ENCODE peak calls at places on chromosomes 13 and 19, in ten cellular contexts. Z, Q, R, P, M, T, U, E, B and D are unnamed samples.

GRCh38 chr19:31694761-31695160 is 345.5 kb upstream of the TSHZ3 start:
- DNase-seq in E (no peak), T (no peak), R (no peak), U (no peak), P (no peak), B (no peak), M (no peak), Q (no peak), Z (no peak), D (no peak)

GRCh38 chr19:1189419-1189818 is 15.4 kb upstream of the SBNO2 start:
- DNase-seq in E (no peak), M (no peak), R (no peak), Z (no peak), T (no peak), B (no peak), U (no peak), Q (no peak), P (no peak), D (no peak)

GRCh38 chr13:97266734-97267417 is 44.7 kb downstream of the MBNL2 start:
- DNase-seq in E (no peak), M (no peak), Z (no peak), R (peak; percentile 57), B (no peak), P (no peak), T (no peak), Q (no peak), U (no peak), D (no peak)

GRCh38 chr19:29212614-29213573 is at the start of gene UQCRFS1:
- DNase-seq in M (peak; percentile 95), B (peak; percentile 97), Z (peak; percentile 85), E (peak; percentile 94), U (peak; percentile 82), Q (peak; percentile 95), T (peak; percentile 95), R (peak; percentile 88), P (peak; percentile 90), D (peak; percentile 91)

GRCh38 chr13:43021926-43022670 is 1.3 kb upstream of the DNAJC15 start:
- DNase-seq in B (no peak), E (no peak), R (no peak), U (no peak), P (peak; percentile 50), M (no peak), Q (no peak), T (no peak), Z (no peak), D (no peak)

GRCh38 chr13:67619346-67619745 is 389.2 kb upstream of the PCDH9 start:
- DNase-seq in M (no peak), Q (no peak), R (peak; percentile 55), Z (no peak), T (no peak), U (no peak), E (no peak), P (no peak), B (no peak), D (no peak)

GRCh38 chr13:31195616-31196015 is 4.2 kb upstream of the B3GLCT start:
- DNase-seq in M (no peak), R (no peak), Z (no peak), B (no peak), Q (no peak), U (no peak), E (no peak), P (no peak), T (no peak), D (no peak)

GRCh38 chr19:18437481-18438330 is at the start of gene ISYNA1:
- DNase-seq in P (peak; percentile 71), E (peak; percentile 50), M (peak; percentile 40), Q (no peak), R (peak; percentile 42), B (peak; percentile 79), U (no peak), T (no peak), Z (no peak), D (no peak)

GRCh38 chr19:50431343-50432220 is 1.1 kb upstream of the MYBPC2 start:
- DNase-seq in U (peak; percentile 67), T (peak; percentile 83), P (peak; percentile 76), E (peak; percentile 82), M (peak; percentile 87), Z (peak; percentile 78), R (peak; percentile 59), B (peak; percentile 91), Q (peak; percentile 89), D (peak; percentile 42)

GRCh38 chr19:39873385-39873784 is 27.2 kb upstream of the FBL start:
- DNase-seq in M (no peak), E (no peak), U (no peak), Q (no peak), P (no peak), Z (no peak), R (no peak), T (no peak), B (no peak), D (no peak)

GRCh38 chr13:98691360-98691759 is 61.1 kb downstream of the SLC15A1 start:
- DNase-seq in U (no peak), P (no peak), R (no peak), Q (no peak), M (no peak), B (no peak), E (no peak), T (no peak), Z (no peak), D (no peak)
- H3K27ac ChIP-seq in U (no peak overlapping the region), P (no peak overlapping the region), R (no peak overlapping the region), Q (no peak overlapping the region), M (no peak overlapping the region), B (no peak overlapping the region), E (no peak overlapping the region), T (no peak overlapping the region), Z (no peak overlapping the region), D (no peak overlapping the region)

GRCh38 chr13:25288966-25289365 is 1.7 kb upstream of the MTMR6 start:
- DNase-seq in B (no peak), E (no peak), Z (no peak), T (no peak), U (no peak), R (no peak), M (no peak), Q (no peak), P (no peak), D (no peak)

GRCh38 chr13:25281193-25281936 is 5.9 kb downstream of the MTMR6 start:
- DNase-seq in E (no peak), Q (no peak), U (no peak), Z (no peak), R (no peak), M (no peak), T (no peak), P (no peak), B (no peak), D (no peak)

GRCh38 chr13:25281937-25282332 is 5.4 kb downstream of the MTMR6 start:
- DNase-seq in R (no peak), Q (no peak), P (no peak), U (no peak), M (no peak), T (no peak), B (no peak), E (no peak), Z (no peak), D (no peak)

GRCh38 chr13:25286969-25287961 is at the start of gene MTMR6:
- DNase-seq in T (peak; percentile 94), B (peak; percentile 95), Z (peak; percentile 86), U (peak; percentile 79), R (peak; percentile 86), E (peak; percentile 92), P (peak; percentile 90), Q (peak; percentile 96), M (peak; percentile 92), D (peak; percentile 58)

DNA sequence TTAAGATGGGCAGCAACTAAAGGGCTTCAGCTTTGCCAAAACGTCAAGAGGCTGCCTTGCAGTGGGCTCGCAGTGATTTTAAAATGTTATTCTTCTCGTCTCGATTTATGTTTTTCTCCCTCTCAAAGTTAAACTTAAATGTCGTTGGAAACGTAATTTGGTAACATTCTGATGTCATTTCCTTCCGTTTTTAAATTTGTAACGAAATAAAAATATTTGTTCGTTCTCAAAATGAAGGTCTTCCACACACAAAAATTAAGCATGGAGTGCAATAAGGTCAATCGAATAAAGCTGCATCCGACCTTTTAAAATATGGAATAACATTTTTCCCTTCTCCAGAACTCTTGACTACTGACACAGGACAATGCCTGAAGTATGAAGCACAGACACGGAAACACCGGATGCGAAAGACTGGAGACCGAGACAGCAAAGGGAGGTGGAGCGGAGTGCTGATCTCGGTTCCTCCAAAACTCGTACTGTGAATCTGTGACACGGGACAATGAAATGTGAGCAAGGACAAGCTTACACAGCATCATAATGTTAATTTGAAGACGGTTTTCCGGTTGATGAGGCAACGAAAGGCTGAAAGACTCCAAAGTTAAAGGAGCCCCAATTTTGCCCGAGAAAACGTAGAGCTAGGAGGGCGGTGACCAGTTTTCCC is 850 bp downstream of the MTMR6 start:
- DNase-seq in T (no peak), U (no peak), Q (no peak), B (peak; percentile 54), E (peak; percentile 47), M (peak; percentile 48), P (no peak), Z (peak; percentile 35), R (peak; percentile 47), D (no peak)
- H3K27ac ChIP-seq in T (peak overlapping the region; percentile 89), U (peak overlapping the region; percentile 83), Q (peak overlapping the region; percentile 91), B (no peak overlapping the region), E (peak overlapping the region; percentile 99), M (peak overlapping the region; percentile 100), P (peak overlapping the region; percentile 67), Z (peak overlapping the region; percentile 92), R (peak overlapping the region; percentile 44), D (peak overlapping the region; percentile 62)

GRCh38 chr19:35206855-35207254 is 21.7 kb downstream of the FAM187B start:
- DNase-seq in E (no peak), M (no peak), T (no peak), Z (no peak), U (no peak), Q (no peak), B (no peak), R (no peak), P (no peak), D (no peak)
- H3K27ac ChIP-seq in E (peak overlapping the region; percentile 44), M (peak overlapping the region; percentile 75), T (no peak overlapping the region), Z (no peak overlapping the region), U (no peak overlapping the region), Q (no peak overlapping the region), B (no peak overlapping the region), R (no peak overlapping the region), P (no peak overlapping the region), D (no peak overlapping the region)

GRCh38 chr13:114055766-114056165 is 76.7 kb downstream of the RASA3 start:
- DNase-seq in Q (no peak), R (no peak), Z (no peak), B (no peak), P (no peak), M (no peak), E (no peak), T (no peak), U (no peak), D (no peak)

GRCh38 chr13:114057131-114058050 is 75.0 kb downstream of the RASA3 start:
- DNase-seq in B (no peak), P (no peak), E (no peak), Z (no peak), M (no peak), T (no peak), U (no peak), R (no peak), Q (no peak), D (no peak)

GRCh38 chr13:114054830-114055439 is 77.5 kb downstream of the RASA3 start:
- DNase-seq in Q (no peak), U (no peak), Z (no peak), R (no peak), T (no peak), B (no peak), P (no peak), E (no peak), M (no peak), D (no peak)

GRCh38 chr13:114058051-114058867 is 74.2 kb downstream of the RASA3 start:
- DNase-seq in B (peak; percentile 50), T (no peak), Q (no peak), P (no peak), M (no peak), U (no peak), Z (no peak), E (no peak), R (no peak), D (no peak)

GRCh38 chr13:114056205-114057013 is 76.0 kb downstream of the RASA3 start:
- DNase-seq in Z (no peak), R (no peak), P (no peak), B (no peak), E (no peak), M (no peak), Q (no peak), T (no peak), U (no peak), D (no peak)
- H3K27ac ChIP-seq in Z (peak overlapping the region; percentile 62), R (no peak overlapping the region), P (no peak overlapping the region), B (no peak overlapping the region), E (no peak overlapping the region), M (no peak overlapping the region), Q (no peak overlapping the region), T (no peak overlapping the region), U (peak overlapping the region; percentile 2), D (peak overlapping the region; percentile 19)